ENCODE peak calls at places on chromosomes 13 and 19, in five cellular contexts. J, P, H, B and K are unnamed samples.

GRCh38 chr13:72839831-72840426 is 58.0 kb downstream of the PIBF1 start:
- DNase-seq in P (peak; percentile 11), B (peak; percentile 42), H (peak; percentile 76), J (peak; percentile 54), K (peak; percentile 78)

GRCh38 chr13:72125561-72125960 is 258.6 kb upstream of the DACH1 start:
- DNase-seq in B (no peak), P (no peak), H (no peak), J (no peak), K (peak; percentile 66)

GRCh38 chr19:10279737-10280442 is 6.9 kb upstream of the ICAM4 start:
- DNase-seq in H (no peak), P (no peak), J (no peak), B (no peak), K (no peak)

GRCh38 chr19:2561895-2562294 is 86.0 kb downstream of the GADD45B start:
- DNase-seq in H (no peak), P (no peak), J (no peak), B (no peak), K (no peak)

GRCh38 chr19:1370579-1371361 is 12.9 kb upstream of the NDUFS7 start:
- DNase-seq in H (no peak), J (no peak), P (no peak), B (no peak), K (peak; percentile 33)

GRCh38 chr13:57996717-57997116 is 365.2 kb downstream of the PCDH17 start:
- DNase-seq in J (no peak), H (no peak), B (no peak), P (no peak), K (peak; percentile 94)

GRCh38 chr13:65309906-65310305 is 1920.2 kb downstream of the PCDH9 start:
- DNase-seq in J (no peak), P (no peak), B (no peak), H (no peak), K (no peak)

GRCh38 chr13:24033527-24034302 is 126.8 kb upstream of the SPATA13 start:
- DNase-seq in B (peak; percentile 92), H (no peak), P (no peak), J (no peak), K (peak; percentile 93)

GRCh38 chr19:4609878-4610511 is 29.3 kb upstream of the TNFAIP8L1 start:
- DNase-seq in B (no peak), P (no peak), H (no peak), J (peak; percentile 61), K (no peak)

GRCh38 chr13:94480672-94481145 is 1.2 kb upstream of the DCT start:
- DNase-seq in P (no peak), H (no peak), J (no peak), B (peak; percentile 20), K (no peak)

GRCh38 chr19:4555657-4556561 is 3.6 kb downstream of the SEMA6B start:
- DNase-seq in B (no peak), P (no peak), H (peak; percentile 48), J (peak; percentile 92), K (no peak)

GRCh38 chr13:65600702-65601101 is 1629.4 kb downstream of the PCDH9 start:
- DNase-seq in B (peak; percentile 78), P (no peak), H (no peak), J (no peak), K (no peak)

GRCh38 chr13:107866666-107867623 is 348.4 kb downstream of the LIG4 start:
- DNase-seq in B (peak; percentile 66), P (peak; percentile 33), H (peak; percentile 72), J (peak; percentile 43), K (no peak)

GRCh38 chr19:48154003-48154402 is 16.1 kb downstream of the LIG1 start:
- DNase-seq in H (peak; percentile 3), J (no peak), B (peak; percentile 3), P (no peak), K (no peak)

GRCh38 chr19:56245062-56245740 is 27.3 kb upstream of the EDDM13 start:
- DNase-seq in J (no peak), H (peak; percentile 72), B (peak; percentile 33), P (no peak), K (no peak)

GRCh38 chr19:4913996-4914735 is 4.9 kb downstream of the UHRF1 start:
- DNase-seq in J (no peak), H (peak; percentile 51), B (peak; percentile 18), P (no peak), K (no peak)

GRCh38 chr19:54026656-54027055 is 35.2 kb downstream of the CACNG6 start:
- DNase-seq in J (no peak), H (no peak), B (no peak), P (no peak), K (no peak)

GRCh38 chr13:106133025-106133424 is 402.4 kb downstream of the EFNB2 start:
- DNase-seq in P (no peak), J (no peak), B (peak; percentile 81), H (no peak), K (peak; percentile 84)

GRCh38 chr19:58059003-58059671 is at the start of gene ZNF135:
- DNase-seq in H (peak; percentile 96), J (peak; percentile 92), B (peak; percentile 50), P (peak; percentile 80), K (peak; percentile 54)

GRCh38 chr19:35944553-35944952 is 8.4 kb downstream of the LRFN3 start:
- DNase-seq in H (no peak), P (no peak), J (no peak), B (no peak), K (no peak)

GRCh38 chr19:5782322-5782721 is 2.2 kb downstream of the PRR22 start:
- DNase-seq in B (no peak), J (no peak), H (no peak), P (no peak), K (no peak)

GRCh38 chr19:21604351-21604926 is 99.0 kb downstream of the ZNF429 start:
- DNase-seq in J (no peak), H (peak; percentile 79), B (peak; percentile 21), P (no peak), K (peak; percentile 55)

GRCh38 chr13:106418556-106418955 is 116.9 kb downstream of the EFNB2 start:
- DNase-seq in J (no peak), H (no peak), B (peak; percentile 74), P (no peak), K (no peak)

GRCh38 chr13:20489185-20489820 is 36.4 kb downstream of the CRYL1 start:
- DNase-seq in B (peak; percentile 62), J (no peak), P (peak; percentile 35), H (peak; percentile 73), K (peak; percentile 92)

GRCh38 chr19:48779636-48780035 is 24.3 kb downstream of the FGF21 start:
- DNase-seq in J (no peak), P (no peak), H (no peak), B (no peak), K (no peak)

GRCh38 chr13:95714142-95714832 is 37.3 kb downstream of the DNAJC3 start:
- DNase-seq in J (no peak), B (peak; percentile 89), H (no peak), P (no peak), K (peak; percentile 95)

GRCh38 chr19:45061965-45062364 is 14.3 kb downstream of the ZNF296 start:
- DNase-seq in B (no peak), J (no peak), P (no peak), H (no peak), K (no peak)

GRCh38 chr13:21481359-21481758 is 22.3 kb upstream of the ZDHHC20 start:
- DNase-seq in P (no peak), B (no peak), J (no peak), H (no peak), K (no peak)

GRCh38 chr13:99811067-99811715 is 160.4 kb downstream of the ZIC5 start:
- DNase-seq in J (no peak), H (no peak), P (no peak), B (no peak), K (no peak)

GRCh38 chr13:99859178-99860177 is 112.1 kb downstream of the ZIC5 start:
- DNase-seq in B (no peak), P (no peak), J (no peak), H (no peak), K (no peak)

GRCh38 chr13:39035799-39036198 is 2.1 kb downstream of the PROSER1 start:
- DNase-seq in B (no peak), P (no peak), J (no peak), H (no peak), K (no peak)

GRCh38 chr19:34559045-34559444 is 77.5 kb downstream of the WTIP start:
- DNase-seq in J (no peak), H (no peak), P (no peak), B (no peak), K (no peak)

GRCh38 chr19:34556500-34556899 is 74.9 kb downstream of the WTIP start:
- DNase-seq in H (peak; percentile 13), B (no peak), J (peak; percentile 67), P (no peak), K (peak; percentile 9)

GRCh38 chr19:34555447-34555846 is 73.9 kb downstream of the WTIP start:
- DNase-seq in J (peak; percentile 61), B (no peak), P (no peak), H (peak; percentile 33), K (no peak)

GRCh38 chr19:34560229-34560628 is 78.7 kb downstream of the WTIP start:
- DNase-seq in B (no peak), H (no peak), J (no peak), P (no peak), K (no peak)
- H2BK120ac ChIP-seq in B (no peak overlapping the region), H (no peak overlapping the region), J (no peak overlapping the region), P (no peak overlapping the region), K (no peak overlapping the region)

GRCh38 chr19:51471527-51471926 is 6.8 kb upstream of the CEACAM18 start:
- DNase-seq in B (no peak), H (no peak), J (no peak), P (no peak), K (no peak)
- H2BK120ac ChIP-seq in B (no peak overlapping the region), H (no peak overlapping the region), J (no peak overlapping the region), P (no peak overlapping the region), K (no peak overlapping the region)

GRCh38 chr19:46975918-46976782 is 43.5 kb upstream of the NPAS1 start:
- DNase-seq in H (peak; percentile 97), J (peak; percentile 53), B (peak; percentile 93), P (peak; percentile 59), K (peak; percentile 36)
- H2BK120ac ChIP-seq in H (peak overlapping the region; percentile 63), J (no peak overlapping the region), B (peak overlapping the region; percentile 92), P (peak overlapping the region; percentile 85), K (peak overlapping the region; percentile 18)

GRCh38 chr13:30051531-30052060 is 201.2 kb upstream of the UBL3 start:
- DNase-seq in B (no peak), H (peak; percentile 53), J (no peak), P (no peak), K (no peak)
- H2BK120ac ChIP-seq in B (no peak overlapping the region), H (no peak overlapping the region), J (no peak overlapping the region), P (no peak overlapping the region), K (no peak overlapping the region)

GRCh38 chr13:110869805-110870706 is 44.8 kb downstream of the ANKRD10 start:
- DNase-seq in J (peak; percentile 74), B (peak; percentile 100), P (no peak), H (peak; percentile 89), K (peak; percentile 100)
- H2BK120ac ChIP-seq in J (no peak overlapping the region), B (peak overlapping the region; percentile 93), P (no peak overlapping the region), H (no peak overlapping the region), K (peak overlapping the region; percentile 44)

GRCh38 chr13:26249551-26249950 is 4.4 kb upstream of the CDK8 start:
- DNase-seq in J (no peak), H (no peak), P (no peak), B (no peak), K (no peak)

GRCh38 chr13:26247608-26248007 is 6.3 kb upstream of the CDK8 start:
- DNase-seq in H (peak; percentile 14), P (no peak), B (peak; percentile 29), J (no peak), K (no peak)

GRCh38 chr13:26246154-26246553 is 7.8 kb upstream of the CDK8 start:
- DNase-seq in H (peak; percentile 13), B (peak; percentile 15), J (no peak), P (no peak), K (no peak)

GRCh38 chr13:26247011-26247410 is 6.9 kb upstream of the CDK8 start:
- DNase-seq in B (no peak), P (no peak), H (no peak), J (no peak), K (no peak)
- H2BK120ac ChIP-seq in B (no peak overlapping the region), P (no peak overlapping the region), H (no peak overlapping the region), J (no peak overlapping the region), K (no peak overlapping the region)

GRCh38 chr13:69234171-69234570 is 873.5 kb upstream of the ATXN8OS start:
- DNase-seq in H (no peak), P (no peak), B (no peak), J (no peak), K (no peak)
- H2BK120ac ChIP-seq in H (no peak overlapping the region), P (no peak overlapping the region), B (no peak overlapping the region), J (no peak overlapping the region), K (no peak overlapping the region)